ENCODE peak calls at places on chromosomes 5 and 9, in eight cellular contexts. X, D, Z, C, Y, A, Q and M are unnamed samples.

GRCh38 chr5:55172051-55172899 is 702 bp downstream of the CDC20B start:
- DNase-seq in X (no peak), D (peak; percentile 24), Z (no peak), C (peak; percentile 58), Y (peak; percentile 30), A (peak; percentile 68), Q (peak; percentile 87), M (peak; percentile 46)

GRCh38 chr9:88056876-88057275 is 81.4 kb downstream of the SPATA31C2 start:
- DNase-seq in X (no peak), D (no peak), Z (no peak), C (no peak), Y (no peak), A (peak; percentile 34), Q (no peak), M (no peak)

GRCh38 chr9:38003230-38003629 is 65.8 kb downstream of the SHB start:
- DNase-seq in X (no peak), D (no peak), Z (no peak), C (no peak), Y (no peak), A (no peak), Q (no peak), M (no peak)

GRCh38 chr5:54002183-54002770 is 308.1 kb downstream of the ARL15 start:
- DNase-seq in X (no peak), D (no peak), Z (no peak), C (no peak), Y (no peak), A (no peak), Q (no peak), M (no peak)

GRCh38 chr9:14866200-14866749 is 44.0 kb downstream of the FREM1 start:
- DNase-seq in X (no peak), D (no peak), Z (no peak), C (no peak), Y (no peak), A (no peak), Q (no peak), M (no peak)

GRCh38 chr5:137630972-137631370 is 104.9 kb downstream of the KLHL3 start:
- DNase-seq in X (no peak), D (no peak), Z (no peak), C (no peak), Y (no peak), A (no peak), Q (no peak), M (no peak)

GRCh38 chr5:61277190-61277589 is 54.9 kb upstream of the ZSWIM6 start:
- DNase-seq in X (no peak), D (no peak), Z (no peak), C (no peak), Y (no peak), A (no peak), Q (peak; percentile 43), M (no peak)

GRCh38 chr9:19155106-19155999 is 28.1 kb upstream of the PLIN2 start:
- DNase-seq in X (no peak), D (no peak), Z (no peak), C (no peak), Y (no peak), A (no peak), Q (no peak), M (no peak)

GRCh38 chr5:96993760-96994159 is 57.9 kb downstream of the LNPEP start:
- DNase-seq in X (no peak), D (no peak), Z (no peak), C (no peak), Y (no peak), A (no peak), Q (no peak), M (no peak)

GRCh38 chr5:18745591-18745987 is 1111.3 kb downstream of the TAF11L14 start:
- DNase-seq in X (no peak), D (no peak), Z (no peak), C (no peak), Y (no peak), A (no peak), Q (peak; percentile 26), M (no peak)

GRCh38 chr9:94872921-94873511 is 146.5 kb downstream of the AOPEP start:
- DNase-seq in X (no peak), D (no peak), Z (no peak), C (peak; percentile 65), Y (no peak), A (no peak), Q (no peak), M (peak; percentile 44)

GRCh38 chr5:154042751-154043150 is 4.0 kb downstream of the MFAP3 start:
- DNase-seq in X (no peak), D (no peak), Z (no peak), C (no peak), Y (no peak), A (no peak), Q (no peak), M (no peak)

GRCh38 chr9:94824913-94825619 is 98.6 kb downstream of the AOPEP start:
- DNase-seq in X (no peak), D (no peak), Z (no peak), C (no peak), Y (no peak), A (no peak), Q (no peak), M (no peak)

GRCh38 chr5:31479706-31480105 is 52.2 kb downstream of the DROSHA start:
- DNase-seq in X (no peak), D (no peak), Z (no peak), C (no peak), Y (no peak), A (no peak), Q (no peak), M (no peak)

GRCh38 chr9:111975709-111976108 is 79.1 kb downstream of the UGCG start:
- DNase-seq in X (peak; percentile 59), D (no peak), Z (peak; percentile 36), C (no peak), Y (no peak), A (peak; percentile 70), Q (peak; percentile 59), M (no peak)
- TF ChIP-seq CTCF in X (no peak), D (no peak), Z (peak; percentile 27), C (no peak), Y (no peak), A (no peak), Q (peak; percentile 18), M (no peak)

GRCh38 chr5:134503937-134504437 is 21.5 kb upstream of the JADE2 start:
- DNase-seq in X (no peak), D (no peak), Z (no peak), C (no peak), Y (no peak), A (peak; percentile 47), Q (no peak), M (no peak)

GRCh38 chr5:134504629-134505300 is 20.7 kb upstream of the JADE2 start:
- DNase-seq in X (peak; percentile 22), D (no peak), Z (no peak), C (no peak), Y (no peak), A (peak; percentile 50), Q (no peak), M (no peak)

GRCh38 chr5:134508521-134509195 is 16.8 kb upstream of the JADE2 start:
- DNase-seq in X (no peak), D (no peak), Z (no peak), C (no peak), Y (no peak), A (no peak), Q (no peak), M (no peak)

GRCh38 chr5:134507495-134507894 is 18.0 kb upstream of the JADE2 start:
- DNase-seq in X (no peak), D (no peak), Z (no peak), C (no peak), Y (no peak), A (no peak), Q (no peak), M (no peak)

GRCh38 chr5:134506054-134507039 is 19.1 kb upstream of the JADE2 start:
- DNase-seq in X (peak; percentile 86), D (no peak), Z (peak; percentile 79), C (peak; percentile 70), Y (no peak), A (peak; percentile 94), Q (peak; percentile 98), M (no peak)
- H3K4me1 ChIP-seq in X (peaks cover 21% of the 10 kb centered on the region), D (peaks cover 7% of the 10 kb centered on the region), Z (peaks cover 56% of the 10 kb centered on the region), C (no peaks in the 10 kb centered on the region), Y (peaks cover 19% of the 10 kb centered on the region), A (peaks cover 41% of the 10 kb centered on the region), Q (peaks cover 90% of the 10 kb centered on the region), M (peaks cover 15% of the 10 kb centered on the region)

GRCh38 chr5:130724658-130725057 is 440.4 kb downstream of the HINT1 start:
- DNase-seq in X (no peak), D (no peak), Z (no peak), C (no peak), Y (no peak), A (no peak), Q (no peak), M (no peak)

GRCh38 chr5:130715541-130715940 is 449.5 kb downstream of the HINT1 start:
- DNase-seq in X (no peak), D (no peak), Z (no peak), C (no peak), Y (no peak), A (no peak), Q (no peak), M (no peak)

GRCh38 chr5:130720355-130720754 is 444.7 kb downstream of the HINT1 start:
- DNase-seq in X (no peak), D (no peak), Z (no peak), C (no peak), Y (no peak), A (no peak), Q (peak; percentile 61), M (no peak)
- TF ChIP-seq CTCF in X (peak; percentile 30), D (no peak), Z (peak; percentile 17), C (no peak), Y (no peak), A (peak; percentile 25), Q (peak; percentile 62), M (peak; percentile 58)

GRCh38 chr9:112033237-112034215 is 136.9 kb downstream of the UGCG start:
- DNase-seq in X (no peak), D (no peak), Z (no peak), C (no peak), Y (no peak), A (no peak), Q (no peak), M (no peak)

GRCh38 chr9:112037281-112038016 is 137.6 kb downstream of the SUSD1 start:
- DNase-seq in X (no peak), D (no peak), Z (no peak), C (no peak), Y (peak; percentile 29), A (no peak), Q (no peak), M (no peak)

GRCh38 chr9:112034216-112034611 is 137.6 kb downstream of the UGCG start:
- DNase-seq in X (no peak), D (no peak), Z (no peak), C (no peak), Y (no peak), A (no peak), Q (no peak), M (no peak)

GRCh38 chr9:112032733-112033132 is 136.1 kb downstream of the UGCG start:
- DNase-seq in X (no peak), D (no peak), Z (no peak), C (no peak), Y (no peak), A (no peak), Q (no peak), M (no peak)

DNA sequence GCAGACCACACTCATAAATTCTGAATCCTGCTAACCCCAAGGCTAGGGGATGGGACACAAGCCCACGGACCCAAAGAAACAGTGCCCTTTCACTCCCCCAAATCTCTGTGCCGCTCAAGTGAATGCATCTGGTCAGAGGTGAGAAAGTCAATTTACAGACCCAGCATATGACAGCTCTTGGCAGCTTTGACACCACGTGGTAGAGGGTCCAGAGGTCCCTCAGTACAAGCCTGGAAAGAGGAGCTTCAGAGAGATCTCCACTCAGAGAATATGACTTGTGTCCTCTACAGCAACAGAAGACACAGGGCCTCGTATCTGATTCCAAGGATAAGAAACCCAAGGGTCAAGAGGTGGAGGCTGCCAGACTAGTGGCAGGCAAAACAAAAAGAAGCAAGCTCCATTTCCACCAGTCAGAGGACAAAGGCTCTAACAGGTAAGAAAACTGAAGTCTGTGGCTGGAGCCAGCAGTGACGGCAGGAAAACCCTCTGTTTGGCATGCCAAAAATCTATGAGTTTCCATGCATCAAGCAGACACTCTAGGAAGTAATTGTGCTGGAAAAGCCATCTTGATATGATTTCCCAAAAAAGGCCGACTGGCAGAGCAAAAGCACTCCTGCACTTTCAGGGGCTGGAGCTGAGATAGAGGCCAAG is 138.7 kb downstream of the UGCG start:
- DNase-seq in X (no peak), D (no peak), Z (no peak), C (no peak), Y (no peak), A (no peak), Q (no peak), M (no peak)
- H3K4me1 ChIP-seq in X (peaks cover 8% of the 10 kb centered on the region), D (no peaks in the 10 kb centered on the region), Z (peaks cover 21% of the 10 kb centered on the region), C (no peaks in the 10 kb centered on the region), Y (peaks cover 32% of the 10 kb centered on the region), A (no peaks in the 10 kb centered on the region), Q (peaks cover 21% of the 10 kb centered on the region), M (no peaks in the 10 kb centered on the region)